ENCODE peak calls at places on chromosomes 5 and 9, in nine cellular contexts. S, Y, B, L, C, F, J, E and G are unnamed samples.

GRCh38 chr9:132546148-132547051 is 36.0 kb upstream of the BARHL1 start:
- DNase-seq in S (no peak), Y (no peak), B (no peak), L (no peak), C (no peak), F (peak; percentile 49), J (no peak), E (no peak), G (no peak)

GRCh38 chr5:121681200-121681855 is 170.4 kb upstream of the FTMT start:
- DNase-seq in S (no peak), Y (no peak), B (no peak), L (no peak), C (no peak), F (no peak), J (no peak), E (no peak), G (no peak)

GRCh38 chr5:35815089-35815936 is 41.4 kb upstream of the IL7R start:
- DNase-seq in S (no peak), Y (no peak), B (no peak), L (no peak), C (no peak), F (no peak), J (no peak), E (peak; percentile 44), G (no peak)

GRCh38 chr5:163846512-163846911 is 341.1 kb downstream of the MAT2B start:
- DNase-seq in S (no peak), Y (no peak), B (no peak), L (no peak), C (no peak), F (no peak), J (no peak), E (no peak), G (no peak)

GRCh38 chr5:66828551-66829421 is 232.6 kb downstream of the MAST4 start:
- DNase-seq in S (peak; percentile 51), Y (peak; percentile 65), B (no peak), L (peak; percentile 6), C (peak; percentile 64), F (peak; percentile 84), J (peak; percentile 89), E (peak; percentile 7), G (no peak)

GRCh38 chr9:4796988-4797956 is 4.5 kb downstream of the RCL1 start:
- DNase-seq in S (no peak), Y (no peak), B (no peak), L (no peak), C (no peak), F (peak; percentile 9), J (no peak), E (peak; percentile 43), G (no peak)

GRCh38 chr5:81288021-81288433 is 13.4 kb upstream of the ZCCHC9 start:
- DNase-seq in S (no peak), Y (no peak), B (no peak), L (no peak), C (no peak), F (no peak), J (no peak), E (no peak), G (no peak)

GRCh38 chr9:91905958-91906585 is 44.0 kb downstream of the ROR2 start:
- DNase-seq in S (no peak), Y (peak; percentile 44), B (no peak), L (no peak), C (peak; percentile 45), F (no peak), J (peak; percentile 82), E (no peak), G (no peak)

GRCh38 chr9:69805962-69806633 is 14.5 kb upstream of the CFAP95 start:
- DNase-seq in S (no peak), Y (peak; percentile 26), B (no peak), L (no peak), C (no peak), F (no peak), J (no peak), E (no peak), G (no peak)

GRCh38 chr9:136081826-136082495 is 13.1 kb downstream of the NACC2 start:
- DNase-seq in S (no peak), Y (no peak), B (no peak), L (no peak), C (no peak), F (no peak), J (no peak), E (no peak), G (no peak)

GRCh38 chr5:79209505-79209904 is 26.4 kb upstream of the JMY start:
- DNase-seq in S (no peak), Y (no peak), B (no peak), L (no peak), C (no peak), F (no peak), J (no peak), E (no peak), G (no peak)

GRCh38 chr5:130243641-130244040 is 339.4 kb downstream of the CHSY3 start:
- DNase-seq in S (no peak), Y (no peak), B (no peak), L (no peak), C (no peak), F (no peak), J (no peak), E (no peak), G (no peak)

GRCh38 chr5:62093981-62094380 is 212.0 kb upstream of the KIF2A start:
- DNase-seq in S (no peak), Y (no peak), B (no peak), L (no peak), C (no peak), F (peak; percentile 58), J (no peak), E (no peak), G (no peak)

GRCh38 chr9:84481819-84482218 is 141.3 kb upstream of the SLC28A3 start:
- DNase-seq in S (no peak), Y (no peak), B (no peak), L (no peak), C (no peak), F (peak; percentile 60), J (no peak), E (no peak), G (no peak)

DNA sequence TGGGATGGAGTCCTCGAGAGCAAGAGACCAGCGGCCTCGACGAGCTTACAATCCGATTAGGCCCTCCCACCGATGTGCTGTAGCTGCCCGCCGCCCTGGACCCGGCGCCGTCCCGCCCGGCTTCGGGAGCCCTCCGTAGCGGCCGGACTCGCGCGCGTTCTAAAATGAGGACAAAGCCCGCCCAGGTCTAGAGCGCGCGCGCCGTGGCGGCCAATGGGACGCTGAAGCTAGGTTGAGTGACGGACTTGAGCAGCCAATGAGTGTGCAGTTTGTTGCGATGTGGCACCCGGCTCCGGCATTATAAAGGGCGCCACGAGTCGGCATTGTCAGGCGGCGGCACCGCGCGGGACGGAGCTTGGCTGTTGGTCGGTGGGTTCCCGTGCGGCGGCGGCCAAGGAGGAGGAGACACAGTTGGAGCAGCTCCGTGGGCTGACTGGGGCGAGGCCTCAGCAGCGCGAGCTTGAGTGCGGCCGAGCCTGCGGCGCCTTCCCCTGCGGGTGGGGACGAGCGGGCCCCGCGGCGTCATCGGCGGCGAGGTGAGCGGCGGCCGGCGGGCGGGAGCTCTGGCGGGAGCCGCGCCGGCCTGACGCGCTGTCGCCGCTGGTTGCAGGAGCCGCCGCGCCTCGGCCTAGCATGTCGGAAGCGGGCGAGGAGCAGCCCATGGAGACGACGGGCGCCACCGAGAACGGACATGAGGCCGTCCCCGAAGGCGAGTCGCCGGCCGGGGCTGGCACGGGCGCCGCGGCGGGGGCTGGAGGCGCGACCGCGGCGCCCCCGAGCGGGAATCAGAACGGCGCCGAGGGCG is at the start of gene HNRNPAB:
- DNase-seq in S (peak; percentile 96), Y (peak; percentile 97), B (peak; percentile 98), L (peak; percentile 77), C (peak; percentile 97), F (peak; percentile 94), J (peak; percentile 95), E (peak; percentile 86), G (no peak)
- TF ChIP-seq POLR2A in S (peak; percentile 100), Y (peak; percentile 100), B (peak; percentile 99), L (peak; percentile 99), C (no peak), F (peak; percentile 97), J (peak; percentile 94), E (peak; percentile 100), G (peak; percentile 99)

GRCh38 chr9:137534256-137535119 is 15.7 kb downstream of the PNPLA7 start:
- DNase-seq in S (no peak), Y (no peak), B (no peak), L (no peak), C (peak; percentile 59), F (peak; percentile 75), J (no peak), E (peak; percentile 81), G (no peak)
- H3K9me3 ChIP-seq in S (no peaks in the 10 kb centered on the region), Y (no peaks in the 10 kb centered on the region), B (no peaks in the 10 kb centered on the region), L (no peaks in the 10 kb centered on the region), C (no peaks in the 10 kb centered on the region), F (no peaks in the 10 kb centered on the region), J (no peaks in the 10 kb centered on the region), E (no peaks in the 10 kb centered on the region), G (no peaks in the 10 kb centered on the region)

DNA sequence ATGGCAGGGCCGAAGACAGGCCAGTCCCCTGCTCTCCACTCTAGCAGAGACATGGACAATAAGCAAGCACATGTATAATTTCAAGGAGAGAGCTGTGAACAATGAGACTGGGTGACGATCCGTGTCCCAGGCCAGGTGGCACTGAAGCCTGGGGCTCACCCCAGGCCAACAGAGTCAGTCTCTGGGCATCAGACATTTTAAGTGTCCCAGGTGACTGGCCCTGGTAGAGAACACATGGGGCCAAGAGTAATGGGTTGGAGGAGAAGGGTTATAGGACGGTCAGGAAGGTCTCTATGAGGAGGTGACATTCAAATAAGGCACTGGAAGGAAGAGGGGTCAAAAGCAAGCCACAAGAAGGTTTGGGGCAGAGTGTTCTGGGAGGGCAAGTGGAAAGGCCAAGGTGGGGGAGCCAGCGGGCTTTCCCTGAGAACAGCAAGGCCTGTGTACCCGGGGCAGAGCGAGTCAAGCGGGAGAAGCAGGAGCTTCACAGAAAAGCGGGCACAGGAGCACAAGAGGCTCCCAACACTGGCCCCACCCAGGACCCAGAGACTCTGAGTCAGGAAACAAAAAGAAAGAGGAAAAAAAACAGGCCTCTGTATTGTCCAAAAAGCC is 1.1 kb upstream of the AKNA start:
- DNase-seq in S (no peak), Y (no peak), B (no peak), L (no peak), C (no peak), F (no peak), J (peak; percentile 72), E (no peak), G (no peak)
- H3K4me3 ChIP-seq in S (no peak overlapping the region), Y (no peak overlapping the region), B (peak overlapping the region; percentile 77), L (no peak overlapping the region), C (peak overlapping the region; percentile 54), F (no peak overlapping the region), J (peak overlapping the region; percentile 68), E (no peak overlapping the region), G (peak overlapping the region; percentile 63)

GRCh38 chr9:35114921-35115341 is 731 bp downstream of the ATOSB start:
- DNase-seq in S (peak; percentile 41), Y (peak; percentile 74), B (no peak), L (no peak), C (peak; percentile 42), F (peak; percentile 40), J (peak; percentile 91), E (no peak), G (no peak)

GRCh38 chr9:35111006-35111933 is 4.4 kb downstream of the ATOSB start:
- DNase-seq in S (peak; percentile 98), Y (peak; percentile 98), B (peak; percentile 98), L (peak; percentile 95), C (peak; percentile 99), F (peak; percentile 99), J (peak; percentile 99), E (peak; percentile 96), G (peak; percentile 99)

GRCh38 chr9:35110327-35110758 is 5.3 kb downstream of the ATOSB start:
- DNase-seq in S (no peak), Y (no peak), B (no peak), L (no peak), C (peak; percentile 26), F (peak; percentile 33), J (no peak), E (no peak), G (no peak)

GRCh38 chr9:35114113-35114847 is 1.4 kb downstream of the ATOSB start:
- DNase-seq in S (peak; percentile 69), Y (peak; percentile 88), B (no peak), L (peak; percentile 42), C (peak; percentile 64), F (peak; percentile 74), J (peak; percentile 91), E (peak; percentile 31), G (no peak)

GRCh38 chr9:35112257-35113020 is 3.2 kb downstream of the ATOSB start:
- DNase-seq in S (no peak), Y (peak; percentile 40), B (no peak), L (no peak), C (no peak), F (no peak), J (no peak), E (no peak), G (no peak)
- TF ChIP-seq POLR2A in S (no peak), Y (no peak), B (no peak), L (no peak), C (no peak), F (no peak), J (no peak), E (no peak), G (no peak)